ENCODE peak calls at places on chromosomes 5 and 9, in four cellular contexts. L, S, R and A are unnamed samples.

GRCh38 chr5:100789641-100790160 is 113.4 kb downstream of the ST8SIA4 start:
- DNase-seq in S (no peak), L (no peak), R (no peak), A (no peak)

GRCh38 chr5:81631124-81631523 is 119.8 kb downstream of the SSBP2 start:
- DNase-seq in S (no peak), R (no peak), L (no peak), A (no peak)

GRCh38 chr5:127943061-127943371 is 140.6 kb upstream of the SLC12A2 start:
- DNase-seq in S (no peak), R (no peak), L (no peak), A (no peak)

GRCh38 chr5:133196441-133197085 is 144.8 kb downstream of the HSPA4 start:
- DNase-seq in L (no peak), S (no peak), R (no peak), A (no peak)

GRCh38 chr5:176877793-176878331 is 21.3 kb downstream of the HK3 start:
- DNase-seq in S (no peak), L (no peak), R (no peak), A (no peak)

GRCh38 chr9:124040935-124041816 is 29.6 kb downstream of the LHX2 start:
- DNase-seq in L (peak; percentile 73), R (peak; percentile 65), S (peak; percentile 74), A (no peak)

GRCh38 chr9:15469406-15469805 is 41.4 kb downstream of the PSIP1 start:
- DNase-seq in S (no peak), L (no peak), R (no peak), A (no peak)

GRCh38 chr9:82196658-82197057 is 208.1 kb downstream of the SPATA31D1 start:
- DNase-seq in L (no peak), S (no peak), R (no peak), A (no peak)

GRCh38 chr9:34716711-34717110 is 6.8 kb upstream of the CCL21 start:
- DNase-seq in L (no peak), S (no peak), R (no peak), A (no peak)

GRCh38 chr9:119827126-119827525 is 457.9 kb upstream of the BRINP1 start:
- DNase-seq in S (no peak), L (no peak), R (no peak), A (no peak)

GRCh38 chr5:42531611-42532010 is 108.4 kb downstream of the GHR start:
- DNase-seq in S (no peak), L (no peak), R (no peak), A (no peak)

GRCh38 chr5:17828709-17829108 is 194.4 kb downstream of the TAF11L14 start:
- DNase-seq in L (no peak), R (no peak), S (no peak), A (no peak)

GRCh38 chr5:59517926-59518585 is 375.5 kb downstream of the PDE4D start:
- DNase-seq in S (no peak), R (no peak), L (no peak), A (no peak)

GRCh38 chr5:136228358-136228757 is 35.4 kb upstream of the SMIM32 start:
- DNase-seq in S (no peak), L (no peak), R (no peak), A (no peak)

GRCh38 chr5:116454417-116454927 is 120.2 kb downstream of the SEMA6A start:
- DNase-seq in R (no peak), S (no peak), L (no peak), A (no peak)

GRCh38 chr9:107600060-107600573 is 110.5 kb upstream of the KLF4 start:
- DNase-seq in L (no peak), S (no peak), R (no peak), A (no peak)

GRCh38 chr9:129334744-129335080 is 156.7 kb upstream of the IER5L start:
- DNase-seq in S (no peak), R (no peak), L (no peak), A (no peak)
- H3K4me3 ChIP-seq in S (no peak overlapping the region), R (peak overlapping the region; percentile 17), L (no peak overlapping the region), A (peak overlapping the region; percentile 1)

DNA sequence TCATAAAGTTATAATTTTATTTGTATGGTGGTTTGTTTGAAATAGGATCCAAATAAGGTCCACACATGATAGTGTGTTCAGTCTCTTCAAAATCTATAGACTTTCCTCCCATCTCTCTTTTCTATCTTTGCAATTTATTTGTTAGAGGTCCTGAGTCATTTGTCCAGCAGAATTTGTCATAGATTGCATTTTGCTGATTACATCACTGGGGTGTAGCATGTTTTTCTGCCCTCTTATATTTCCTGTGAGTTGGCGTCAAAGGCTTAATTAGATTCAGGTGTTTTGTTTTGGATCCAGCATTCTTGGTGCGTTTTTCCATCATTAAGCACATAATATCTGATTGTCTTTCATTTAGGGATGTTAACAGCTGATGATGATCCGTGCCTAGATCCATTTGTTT is 15.0 kb downstream of the CYFIP2 start:
- DNase-seq in R (no peak), S (no peak), L (no peak), A (no peak)
- H3K4me1 ChIP-seq in R (no peaks in the 10 kb centered on the region), S (no peaks in the 10 kb centered on the region), L (peaks cover 9% of the 10 kb centered on the region), A (no peaks in the 10 kb centered on the region)

GRCh38 chr5:80156156-80156555 is 99.7 kb downstream of the SERINC5 start:
- DNase-seq in R (no peak), L (no peak), S (no peak), A (no peak)

GRCh38 chr5:80151890-80152289 is 104.0 kb downstream of the SERINC5 start:
- DNase-seq in R (no peak), L (no peak), S (no peak), A (no peak)

GRCh38 chr5:80152778-80153177 is 103.1 kb downstream of the SERINC5 start:
- DNase-seq in L (no peak), S (no peak), R (no peak), A (no peak)

GRCh38 chr5:80154749-80155148 is 101.1 kb downstream of the SERINC5 start:
- DNase-seq in S (no peak), R (no peak), L (no peak), A (no peak)

DNA sequence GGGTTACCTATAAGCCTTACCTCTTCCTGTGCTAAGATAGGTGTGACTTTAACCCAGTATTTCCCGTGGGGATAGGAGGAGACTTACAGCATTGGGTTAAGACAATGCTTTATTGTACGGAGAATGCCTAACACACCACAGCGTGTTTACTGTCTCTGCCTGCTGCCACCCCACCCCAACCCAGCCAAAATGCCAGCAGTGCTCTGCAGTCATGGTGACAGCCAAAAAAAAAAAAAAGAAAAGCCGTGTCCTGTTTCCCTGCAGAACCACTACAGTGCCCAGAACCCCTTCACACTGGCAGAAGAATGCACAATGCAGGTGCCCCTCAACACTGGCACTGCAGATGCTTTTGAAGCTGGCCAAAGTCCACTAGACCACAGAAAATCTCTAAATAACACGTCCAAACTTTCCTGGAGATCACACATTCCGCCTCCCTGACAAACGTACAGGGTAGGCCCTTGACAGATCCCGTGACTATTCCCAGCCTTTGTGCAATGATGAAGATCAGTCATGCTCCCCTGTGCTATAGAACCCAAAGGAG is 102.2 kb downstream of the SERINC5 start:
- DNase-seq in R (no peak), L (no peak), S (peak; percentile 27), A (no peak)
- H3K36me3 ChIP-seq in R (peaks cover 66% of the 10 kb centered on the region), L (peaks cover 7% of the 10 kb centered on the region), S (no peaks in the 10 kb centered on the region), A (no peaks in the 10 kb centered on the region)

GRCh38 chr9:136656795-136657611 is 5.7 kb upstream of the EGFL7 start:
- DNase-seq in R (no peak), L (peak; percentile 60), S (no peak), A (no peak)
- H3K4me3 ChIP-seq in R (no peak overlapping the region), L (peak overlapping the region; percentile 70), S (no peak overlapping the region), A (no peak overlapping the region)

GRCh38 chr9:121322737-121323448 is 47.2 kb downstream of the STOM start:
- DNase-seq in R (no peak), L (no peak), S (no peak), A (no peak)
- H3K4me1 ChIP-seq in R (peaks cover 44% of the 10 kb centered on the region), L (peaks cover 24% of the 10 kb centered on the region), S (peaks cover 10% of the 10 kb centered on the region), A (peaks cover 9% of the 10 kb centered on the region)

GRCh38 chr5:58200451-58200850 is 259.4 kb downstream of the PLK2 start:
- DNase-seq in S (no peak), L (no peak), R (no peak), A (no peak)
- H3K36me3 ChIP-seq in S (no peaks in the 10 kb centered on the region), L (no peaks in the 10 kb centered on the region), R (no peaks in the 10 kb centered on the region), A (no peaks in the 10 kb centered on the region)

DNA sequence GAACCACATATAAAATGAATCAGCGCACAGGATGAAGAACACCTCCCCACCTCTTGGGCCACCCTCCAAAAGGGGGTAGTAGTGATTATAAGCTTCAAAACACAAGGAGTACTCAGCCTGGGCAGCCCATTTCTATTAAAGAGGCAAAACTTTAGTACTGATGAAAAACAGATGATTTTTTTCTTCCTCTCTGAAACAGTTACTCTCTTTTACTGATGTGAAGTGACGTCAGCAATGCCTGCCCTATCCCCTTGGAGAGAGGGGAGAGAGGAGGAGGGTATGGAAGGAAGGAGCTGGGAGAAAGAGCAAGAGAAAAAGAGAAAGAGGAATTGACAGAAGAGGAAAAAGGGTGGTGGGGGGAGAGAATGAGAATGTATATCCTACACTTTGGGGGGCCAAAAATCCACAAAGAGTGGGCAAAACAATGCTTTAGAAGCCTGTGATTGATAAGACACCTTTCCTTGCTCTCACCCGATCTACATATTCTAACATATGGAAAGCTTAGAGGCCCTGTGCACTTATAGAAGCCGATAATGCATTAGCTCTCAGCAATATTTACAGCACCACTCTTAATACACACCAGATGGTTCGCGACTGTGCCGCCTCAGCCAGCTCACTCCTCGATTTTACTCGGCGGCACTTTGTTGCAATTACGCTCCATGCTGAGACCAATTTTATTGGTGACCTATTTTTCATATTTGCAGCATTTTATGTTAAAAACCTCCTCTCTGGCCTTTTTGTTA is 18.6 kb downstream of the NR2F1 start:
- DNase-seq in R (no peak), L (no peak), S (no peak), A (no peak)
- H3K4me3 ChIP-seq in R (peak overlapping the region; percentile 7), L (no peak overlapping the region), S (no peak overlapping the region), A (no peak overlapping the region)